ENCODE peak calls at places on chromosomes 5 and 9, in four cellular contexts. One of them, this sample, is unnamed.

GRCh38 chr5:78755822-78756429 is 107.4 kb upstream of the LHFPL2 start:
- DNase-seq in A549: no peak
- DNase-seq in IMR-90: peak; percentile 54
- DNase-seq in HepG2: no peak
- DNase-seq in this sample: no peak

GRCh38 chr9:81455826-81456225 is 233.5 kb downstream of the TLE1 start:
- DNase-seq in A549: no peak
- DNase-seq in IMR-90: no peak
- DNase-seq in HepG2: no peak
- DNase-seq in this sample: no peak

GRCh38 chr9:68574150-68574549 is 33.5 kb upstream of the TMEM252 start:
- DNase-seq in A549: no peak
- DNase-seq in IMR-90: no peak
- DNase-seq in HepG2: no peak
- DNase-seq in this sample: no peak

GRCh38 chr9:29437515-29437914 is 1864.2 kb upstream of the C9orf72 start:
- DNase-seq in A549: no peak
- DNase-seq in IMR-90: no peak
- DNase-seq in HepG2: no peak
- DNase-seq in this sample: no peak

GRCh38 chr9:72322259-72322658 is 42.7 kb downstream of the ZFAND5 start:
- DNase-seq in A549: no peak
- DNase-seq in IMR-90: peak; percentile 30
- DNase-seq in HepG2: no peak
- DNase-seq in this sample: no peak

GRCh38 chr5:76209297-76209696 is 126.1 kb downstream of the SV2C start:
- DNase-seq in A549: no peak
- DNase-seq in IMR-90: no peak
- DNase-seq in HepG2: no peak
- DNase-seq in this sample: no peak

GRCh38 chr9:122127396-122127798 is 32.2 kb downstream of the NDUFA8 start:
- DNase-seq in A549: no peak
- DNase-seq in IMR-90: no peak
- DNase-seq in HepG2: no peak
- DNase-seq in this sample: no peak

GRCh38 chr5:74063821-74064598 is 438.0 kb downstream of the ARHGEF28 start:
- DNase-seq in A549: no peak
- DNase-seq in IMR-90: peak; percentile 72
- DNase-seq in HepG2: peak; percentile 14
- DNase-seq in this sample: no peak

DNA sequence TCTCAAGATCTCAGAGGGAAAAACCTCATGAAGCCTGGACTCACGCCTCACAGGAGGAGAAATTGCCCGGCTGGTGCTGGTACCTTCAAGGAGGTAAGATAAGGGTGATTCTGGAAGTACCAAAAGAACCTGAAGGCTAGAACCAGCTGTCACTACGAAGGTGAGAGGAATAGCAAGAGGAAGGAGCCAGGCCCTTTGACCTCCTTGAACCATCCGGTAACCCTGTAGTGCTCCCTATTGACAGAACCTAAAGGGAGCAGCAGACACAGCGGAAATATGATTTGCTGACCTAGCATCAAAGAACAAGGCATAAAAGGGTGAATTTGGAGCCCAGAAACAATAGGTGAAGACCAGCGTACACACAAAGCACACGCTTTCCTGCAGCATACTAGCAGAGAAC is 92.2 kb downstream of the DOCK8 start:
- DNase-seq in A549: no peak
- DNase-seq in IMR-90: no peak
- DNase-seq in HepG2: peak; percentile 13
- DNase-seq in this sample: no peak
- TF ChIP-seq MAFK in A549: peak; percentile 83
- TF ChIP-seq MAFK in IMR-90: no peak
- TF ChIP-seq MAFK in HepG2: peak; percentile 91
- TF ChIP-seq MAFK in this sample: peak; percentile 88

DNA sequence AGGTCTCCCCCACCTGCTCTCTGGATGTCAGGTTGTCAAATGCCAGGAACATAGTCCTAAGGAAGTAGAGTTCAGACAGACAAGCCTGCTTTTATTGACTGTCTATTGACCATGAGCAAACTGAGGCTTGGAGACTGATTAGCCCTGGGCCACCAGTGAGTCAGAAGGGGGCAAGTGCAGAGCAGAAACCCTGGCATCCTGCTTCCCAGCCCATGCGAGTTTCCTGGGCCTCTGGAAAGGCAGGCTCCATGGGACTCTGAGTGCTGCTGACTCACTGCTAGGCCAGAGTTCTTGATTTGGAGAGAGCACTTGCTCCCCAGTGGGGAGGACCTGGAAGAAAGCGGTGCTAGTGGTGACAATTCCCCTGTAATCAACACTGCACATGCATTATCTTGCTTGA is 2.8 kb upstream of the HBEGF start:
- DNase-seq in A549: no peak
- DNase-seq in IMR-90: peak; percentile 34
- DNase-seq in HepG2: no peak
- DNase-seq in this sample: no peak
- TF ChIP-seq MAFK in A549: no peak
- TF ChIP-seq MAFK in IMR-90: no peak
- TF ChIP-seq MAFK in HepG2: no peak
- TF ChIP-seq MAFK in this sample: no peak

GRCh38 chr9:134772331-134772730 is 108.3 kb upstream of the FCN2 start:
- DNase-seq in A549: no peak
- DNase-seq in IMR-90: no peak
- DNase-seq in HepG2: no peak
- DNase-seq in this sample: no peak

GRCh38 chr9:134769084-134769455 is 111.5 kb upstream of the FCN2 start:
- DNase-seq in A549: no peak
- DNase-seq in IMR-90: no peak
- DNase-seq in HepG2: no peak
- DNase-seq in this sample: no peak

GRCh38 chr9:134773842-134774241 is 106.8 kb upstream of the FCN2 start:
- DNase-seq in A549: no peak
- DNase-seq in IMR-90: no peak
- DNase-seq in HepG2: no peak
- DNase-seq in this sample: no peak

GRCh38 chr9:134768332-134769083 is 112.1 kb upstream of the FCN2 start:
- DNase-seq in A549: no peak
- DNase-seq in IMR-90: no peak
- DNase-seq in HepG2: no peak
- DNase-seq in this sample: no peak

GRCh38 chr9:134770972-134771971 is 109.3 kb upstream of the FCN2 start:
- DNase-seq in A549: no peak
- DNase-seq in IMR-90: no peak
- DNase-seq in HepG2: no peak
- DNase-seq in this sample: no peak
- TF ChIP-seq MAFK in A549: no peak
- TF ChIP-seq MAFK in IMR-90: no peak
- TF ChIP-seq MAFK in HepG2: no peak
- TF ChIP-seq MAFK in this sample: no peak

DNA sequence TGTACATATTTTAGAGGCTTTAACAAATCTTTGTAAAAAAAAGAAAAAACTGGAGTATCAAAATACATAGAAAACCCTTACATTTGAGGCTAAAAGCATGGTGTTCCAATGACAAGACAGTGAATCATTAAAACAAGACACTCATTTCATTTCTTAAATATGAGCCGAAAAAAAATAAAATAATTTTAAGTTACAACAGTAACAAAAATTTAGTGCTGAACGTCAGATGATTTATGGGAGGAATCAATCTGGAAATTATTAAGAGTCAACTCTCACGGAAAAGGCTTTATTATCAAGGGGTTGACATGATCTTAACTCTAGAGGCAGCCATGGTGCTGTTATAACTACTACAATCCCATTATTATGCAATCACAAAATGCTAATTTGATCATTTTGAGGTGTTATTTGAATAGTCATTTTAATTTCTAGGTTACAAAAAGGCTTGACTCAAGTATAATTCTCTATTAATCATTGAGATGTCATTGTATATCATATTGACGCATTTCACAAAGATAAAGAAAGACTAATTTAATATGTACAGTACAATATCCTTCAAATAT is 51.9 kb downstream of the MAPKAP1 start:
- DNase-seq in A549: no peak
- DNase-seq in IMR-90: no peak
- DNase-seq in HepG2: no peak
- DNase-seq in this sample: no peak
- TF ChIP-seq MAFK in A549: no peak
- TF ChIP-seq MAFK in IMR-90: no peak
- TF ChIP-seq MAFK in HepG2: no peak
- TF ChIP-seq MAFK in this sample: no peak

GRCh38 chr9:4821133-4821532 is 28.4 kb downstream of the RCL1 start:
- DNase-seq in A549: no peak
- DNase-seq in IMR-90: no peak
- DNase-seq in HepG2: no peak
- DNase-seq in this sample: no peak
- TF ChIP-seq MAFK in A549: no peak
- TF ChIP-seq MAFK in IMR-90: no peak
- TF ChIP-seq MAFK in HepG2: no peak
- TF ChIP-seq MAFK in this sample: no peak

GRCh38 chr9:9557804-9558334 is 1054.9 kb downstream of the PTPRD start:
- DNase-seq in A549: no peak
- DNase-seq in IMR-90: no peak
- DNase-seq in HepG2: peak; percentile 3
- DNase-seq in this sample: no peak

GRCh38 chr9:9556865-9557803 is 1055.7 kb downstream of the PTPRD start:
- DNase-seq in A549: no peak
- DNase-seq in IMR-90: no peak
- DNase-seq in HepG2: no peak
- DNase-seq in this sample: peak; percentile 88

DNA sequence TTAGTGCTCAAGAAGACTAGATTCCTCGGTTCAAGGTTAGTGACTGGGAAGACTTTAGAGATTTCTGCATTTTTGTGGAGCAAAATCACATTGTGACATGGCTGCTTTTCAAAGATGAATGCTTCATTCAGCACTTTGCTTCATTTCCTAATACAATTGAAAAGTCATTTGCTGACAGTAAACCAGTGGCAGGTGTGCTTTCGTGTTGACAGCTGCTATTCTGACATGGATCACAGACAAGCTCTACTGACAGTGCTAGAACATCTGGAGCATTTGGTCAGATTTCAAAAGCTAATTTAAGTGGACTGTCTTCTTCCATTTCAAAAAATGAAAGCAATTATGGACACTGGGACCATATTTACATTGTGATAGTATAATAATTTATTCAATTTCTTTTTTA is 1060.1 kb downstream of the PTPRD start:
- DNase-seq in A549: no peak
- DNase-seq in IMR-90: no peak
- DNase-seq in HepG2: no peak
- DNase-seq in this sample: no peak
- TF ChIP-seq MAFK in A549: no peak
- TF ChIP-seq MAFK in IMR-90: no peak
- TF ChIP-seq MAFK in HepG2: no peak
- TF ChIP-seq MAFK in this sample: no peak

DNA sequence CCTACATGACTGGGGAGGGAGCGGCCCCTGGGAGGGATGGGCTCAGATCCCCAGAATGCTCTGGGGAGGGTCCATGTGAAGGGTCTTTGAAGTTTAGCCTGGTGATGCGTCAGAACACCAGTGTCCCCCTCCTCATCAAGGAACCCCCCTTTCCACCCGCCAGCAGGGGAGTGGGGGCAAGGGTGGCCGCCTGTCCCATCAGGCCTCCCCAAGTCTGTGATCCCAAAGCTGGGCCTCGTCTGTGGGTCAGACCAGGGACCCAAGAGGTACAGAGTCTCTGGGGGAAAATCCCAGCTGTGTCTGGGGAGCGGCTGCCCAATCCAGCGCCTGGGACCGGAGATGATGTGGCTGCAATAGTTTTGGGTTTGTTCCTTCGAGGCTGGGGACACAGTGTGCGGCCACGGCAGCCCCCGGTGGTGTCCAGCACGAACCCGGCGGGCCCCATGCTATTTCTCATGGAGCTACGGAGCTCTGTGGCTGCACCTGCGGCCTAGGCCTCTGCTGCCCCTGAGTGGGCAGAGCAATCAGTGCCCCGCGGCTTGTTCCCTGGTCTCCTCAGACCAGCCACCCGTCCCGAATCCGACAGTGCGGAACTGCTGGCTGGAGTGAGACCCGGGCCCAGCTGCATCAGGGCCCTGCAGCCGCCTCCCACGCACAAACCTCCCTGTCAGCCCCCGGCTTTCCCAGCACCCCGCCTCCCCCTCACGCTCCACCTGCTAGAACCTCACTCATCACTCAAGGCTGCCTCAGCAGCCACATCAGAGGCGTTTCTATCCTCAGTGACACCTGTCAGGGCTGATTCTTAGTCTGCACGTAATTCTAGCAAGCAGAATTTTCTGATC is 29.2 kb downstream of the SARDH start:
- DNase-seq in A549: no peak
- DNase-seq in IMR-90: no peak
- DNase-seq in HepG2: no peak
- DNase-seq in this sample: no peak
- TF ChIP-seq MAFK in A549: no peak
- TF ChIP-seq MAFK in IMR-90: no peak
- TF ChIP-seq MAFK in HepG2: no peak
- TF ChIP-seq MAFK in this sample: no peak

DNA sequence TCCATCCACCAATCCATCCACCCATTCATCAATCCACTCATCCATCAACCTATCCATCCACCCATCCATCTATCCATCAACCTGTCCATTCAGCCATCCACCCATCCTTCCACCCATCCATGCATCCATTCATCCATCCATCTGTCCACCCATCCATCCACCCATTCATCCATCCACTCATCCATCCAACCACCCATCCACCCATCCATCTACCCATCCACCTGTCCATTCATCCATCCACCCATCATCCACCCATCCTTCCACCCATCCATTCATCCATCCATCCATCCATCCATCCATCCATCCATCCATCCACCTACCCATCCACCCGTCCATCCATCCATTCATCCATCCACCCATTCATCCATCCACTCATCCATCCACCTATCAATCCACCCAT is 195.8 kb downstream of the NXNL2 start:
- DNase-seq in A549: no peak
- DNase-seq in IMR-90: no peak
- DNase-seq in HepG2: no peak
- DNase-seq in this sample: no peak
- TF ChIP-seq MAFK in A549: no peak
- TF ChIP-seq MAFK in IMR-90: no peak
- TF ChIP-seq MAFK in HepG2: no peak
- TF ChIP-seq MAFK in this sample: no peak

GRCh38 chr5:72586788-72587530 is 79.7 kb upstream of the ZNF366 start:
- DNase-seq in A549: no peak
- DNase-seq in IMR-90: peak; percentile 16
- DNase-seq in HepG2: no peak
- DNase-seq in this sample: no peak

GRCh38 chr5:72587909-72588308 is 80.7 kb upstream of the ZNF366 start:
- DNase-seq in A549: no peak
- DNase-seq in IMR-90: peak; percentile 21
- DNase-seq in HepG2: no peak
- DNase-seq in this sample: no peak

GRCh38 chr5:72584466-72584865 is 77.3 kb upstream of the ZNF366 start:
- DNase-seq in A549: no peak
- DNase-seq in IMR-90: no peak
- DNase-seq in HepG2: no peak
- DNase-seq in this sample: no peak
- TF ChIP-seq MAFK in A549: no peak
- TF ChIP-seq MAFK in IMR-90: no peak
- TF ChIP-seq MAFK in HepG2: no peak
- TF ChIP-seq MAFK in this sample: no peak